ENCODE peak calls at places on chromosomes 16 and 17, in ten cellular contexts. N is NCI-H1092 treated with DMSO at 0.1 percent for 48 hours; U is GM04504; W is Caco-2; G is IMR-90; J is activated T-helper 1 cell treated with Interleukin-2 at 50 U/mL for 16 hours; Q is NCI-H748 treated with DMSO at 0.1 percent for 48 hours; D is hippocampal formation; F is AML-193; S is stimulated activated CD8-positive, alpha-beta memory T cell treated with anti-CD3 and anti-CD28 coated beads, Interleukin-4, amount 100 ng/mL, for 4 hours. Z is an unnamed sample.

GRCh38 chr16:51994597-51994996 is 552.3 kb downstream of the TOX3 start:
- DNase-seq in N (peak; percentile 82), U (no peak), W (no peak), G (no peak), J (no peak), Q (peak; percentile 79), D (no peak), F (no peak), S (no peak), Z (no peak)

GRCh38 chr16:85605912-85606841 is 6.9 kb upstream of the GSE1 start:
- DNase-seq in N (no peak), U (no peak), W (no peak), G (no peak), J (no peak), Q (no peak), D (no peak), F (no peak), S (no peak), Z (no peak)

GRCh38 chr17:36151891-36152638 is 24.4 kb downstream of the TBC1D3B start:
- DNase-seq in N (no peak), U (no peak), W (no peak), G (no peak), J (no peak), Q (no peak), D (no peak), F (no peak), S (no peak), Z (no peak)

GRCh38 chr17:50189396-50190277 is 11.8 kb downstream of the COL1A1 start:
- DNase-seq in N (no peak), U (no peak), W (no peak), G (peak; percentile 81), J (no peak), Q (no peak), D (no peak), F (no peak), S (no peak), Z (no peak)

GRCh38 chr16:57299719-57300386 is 15.4 kb upstream of the PLLP start:
- DNase-seq in N (peak; percentile 83), U (peak; percentile 89), W (peak; percentile 92), G (peak; percentile 97), J (peak; percentile 66), Q (peak; percentile 60), D (peak; percentile 75), F (peak; percentile 80), S (peak; percentile 74), Z (peak; percentile 67)

GRCh38 chr17:40582328-40582901 is 17.1 kb upstream of the CCR7 start:
- DNase-seq in N (peak; percentile 50), U (no peak), W (no peak), G (no peak), J (peak; percentile 65), Q (peak; percentile 45), D (no peak), F (peak; percentile 37), S (no peak), Z (peak; percentile 45)

GRCh38 chr17:39151680-39152058 is 232 bp upstream of the PLXDC1 start:
- DNase-seq in N (no peak), U (no peak), W (no peak), G (no peak), J (no peak), Q (no peak), D (no peak), F (no peak), S (no peak), Z (no peak)

GRCh38 chr16:84486126-84486525 is 18.3 kb downstream of the MEAK7 start:
- DNase-seq in N (no peak), U (no peak), W (no peak), G (no peak), J (no peak), Q (no peak), D (no peak), F (no peak), S (no peak), Z (no peak)

GRCh38 chr17:14301279-14301760 is 439 bp downstream of the HS3ST3B1 start:
- DNase-seq in N (peak; percentile 30), U (no peak), W (no peak), G (no peak), J (no peak), Q (peak; percentile 69), D (no peak), F (no peak), S (no peak), Z (no peak)

GRCh38 chr17:81187586-81188490 is 21.8 kb upstream of the AATK start:
- DNase-seq in N (no peak), U (no peak), W (no peak), G (no peak), J (no peak), Q (no peak), D (no peak), F (no peak), S (no peak), Z (no peak)

GRCh38 chr17:2067559-2067958 is 12.7 kb downstream of the HIC1 start:
- DNase-seq in N (no peak), U (no peak), W (no peak), G (peak; percentile 56), J (no peak), Q (no peak), D (no peak), F (no peak), S (no peak), Z (no peak)

GRCh38 chr16:29304251-29304900 is 102.1 kb downstream of the NPIPB11 start:
- DNase-seq in N (no peak), U (no peak), W (no peak), G (no peak), J (no peak), Q (no peak), D (no peak), F (no peak), S (no peak), Z (no peak)

GRCh38 chr16:12147681-12148479 is 171.3 kb downstream of the SNX29 start:
- DNase-seq in N (no peak), U (no peak), W (no peak), G (no peak), J (no peak), Q (no peak), D (no peak), F (no peak), S (no peak), Z (no peak)

GRCh38 chr17:2693561-2694380 is 17.8 kb downstream of the CLUH start:
- DNase-seq in N (no peak), U (no peak), W (no peak), G (no peak), J (no peak), Q (no peak), D (no peak), F (no peak), S (no peak), Z (no peak)

GRCh38 chr17:18146980-18147379 is 36.6 kb upstream of the ALKBH5 start:
- DNase-seq in N (no peak), U (no peak), W (no peak), G (no peak), J (no peak), Q (no peak), D (no peak), F (no peak), S (no peak), Z (no peak)

GRCh38 chr16:48053346-48053745 is 102.4 kb downstream of the ABCC12 start:
- DNase-seq in N (no peak), U (no peak), W (peak; percentile 81), G (peak; percentile 69), J (no peak), Q (no peak), D (no peak), F (no peak), S (no peak), Z (no peak)

GRCh38 chr17:50134206-50135110 is 4.5 kb upstream of the SAMD14 start:
- DNase-seq in N (no peak), U (no peak), W (peak; percentile 51), G (no peak), J (no peak), Q (no peak), D (no peak), F (no peak), S (no peak), Z (no peak)

GRCh38 chr16:50467943-50468748 is 80.0 kb upstream of the NKD1 start:
- DNase-seq in N (peak; percentile 52), U (no peak), W (peak; percentile 95), G (no peak), J (no peak), Q (peak; percentile 6), D (peak; percentile 19), F (no peak), S (no peak), Z (no peak)

GRCh38 chr17:40304464-40304863 is 4.5 kb upstream of the RARA start:
- DNase-seq in N (no peak), U (peak; percentile 90), W (no peak), G (peak; percentile 87), J (no peak), Q (no peak), D (no peak), F (no peak), S (no peak), Z (no peak)

GRCh38 chr16:8959921-8960787 is 3.6 kb downstream of the USP7 start:
- DNase-seq in N (no peak), U (no peak), W (no peak), G (peak; percentile 37), J (no peak), Q (no peak), D (no peak), F (peak; percentile 46), S (no peak), Z (no peak)

GRCh38 chr17:45334231-45334630 is 17.4 kb upstream of the MAP3K14 start:
- DNase-seq in N (peak; percentile 62), U (no peak), W (no peak), G (no peak), J (no peak), Q (peak; percentile 95), D (no peak), F (no peak), S (no peak), Z (no peak)

GRCh38 chr17:46193246-46193625 is at the start of gene KANSL1:
- DNase-seq in N (peak; percentile 89), U (peak; percentile 86), W (peak; percentile 90), G (peak; percentile 87), J (peak; percentile 81), Q (peak; percentile 77), D (peak; percentile 75), F (peak; percentile 87), S (peak; percentile 62), Z (peak; percentile 85)

GRCh38 chr16:23141959-23142740 is 7.1 kb downstream of the USP31 start:
- DNase-seq in N (no peak), U (no peak), W (no peak), G (no peak), J (no peak), Q (no peak), D (no peak), F (no peak), S (no peak), Z (no peak)

Z was measured in T-helper 22 cell.